ENCODE peak calls at places on chromosomes 3 and 15, in ten cellular contexts. One of them, this sample, is unnamed.

GRCh38 chr3:67998222-67998760 is 343.9 kb upstream of the SUCLG2 start:
- DNase-seq in effector memory CD8-positive, alpha-beta T cell: no peak
- DNase-seq in foreskin fibroblast: no peak
- DNase-seq in amygdala: no peak
- DNase-seq in HT-29: no peak
- DNase-seq in left colon: no peak
- DNase-seq in Right ventricle myocardium superior: no peak
- DNase-seq in CD4-positive, alpha-beta memory T cell: no peak
- DNase-seq in kidney tubule cell: no peak
- DNase-seq in germinal center: no peak
- DNase-seq in this sample: no peak

GRCh38 chr3:11438636-11439035 is 166.4 kb downstream of the ATG7 start:
- DNase-seq in HT-29: no peak
- DNase-seq in kidney tubule cell: peak
- DNase-seq in foreskin fibroblast: no peak
- DNase-seq in effector memory CD8-positive, alpha-beta T cell: no peak
- DNase-seq in Right ventricle myocardium superior: no peak
- DNase-seq in amygdala: no peak
- DNase-seq in CD4-positive, alpha-beta memory T cell: no peak
- DNase-seq in germinal center: no peak
- DNase-seq in left colon: no peak
- DNase-seq in this sample: peak

GRCh38 chr15:41806291-41807181 is 21.4 kb upstream of the JMJD7 start:
- DNase-seq in Right ventricle myocardium superior: peak
- DNase-seq in foreskin fibroblast: no peak
- DNase-seq in effector memory CD8-positive, alpha-beta T cell: no peak
- DNase-seq in HT-29: peak
- DNase-seq in germinal center: no peak
- DNase-seq in CD4-positive, alpha-beta memory T cell: no peak
- DNase-seq in kidney tubule cell: peak
- DNase-seq in left colon: no peak
- DNase-seq in amygdala: no peak
- DNase-seq in this sample: peak

GRCh38 chr3:127114337-127115070 is 78.4 kb upstream of the PRR23E start:
- DNase-seq in CD4-positive, alpha-beta memory T cell: no peak
- DNase-seq in HT-29: no peak
- DNase-seq in kidney tubule cell: no peak
- DNase-seq in foreskin fibroblast: no peak
- DNase-seq in Right ventricle myocardium superior: no peak
- DNase-seq in amygdala: no peak
- DNase-seq in left colon: no peak
- DNase-seq in effector memory CD8-positive, alpha-beta T cell: no peak
- DNase-seq in germinal center: no peak
- DNase-seq in this sample: no peak

GRCh38 chr3:56957520-56957919 is 102.9 kb upstream of the SPATA12 start:
- DNase-seq in foreskin fibroblast: no peak
- DNase-seq in kidney tubule cell: no peak
- DNase-seq in effector memory CD8-positive, alpha-beta T cell: no peak
- DNase-seq in Right ventricle myocardium superior: no peak
- DNase-seq in CD4-positive, alpha-beta memory T cell: no peak
- DNase-seq in germinal center: no peak
- DNase-seq in HT-29: no peak
- DNase-seq in left colon: no peak
- DNase-seq in amygdala: no peak
- DNase-seq in this sample: no peak

GRCh38 chr3:158770254-158771017 is 31.4 kb upstream of the MFSD1 start:
- DNase-seq in germinal center: no peak
- DNase-seq in Right ventricle myocardium superior: no peak
- DNase-seq in HT-29: no peak
- DNase-seq in effector memory CD8-positive, alpha-beta T cell: no peak
- DNase-seq in kidney tubule cell: peak
- DNase-seq in amygdala: no peak
- DNase-seq in CD4-positive, alpha-beta memory T cell: no peak
- DNase-seq in foreskin fibroblast: peak
- DNase-seq in left colon: no peak
- DNase-seq in this sample: peak

GRCh38 chr3:53975382-53975781 is 83.7 kb upstream of the SELENOK start:
- DNase-seq in Right ventricle myocardium superior: no peak
- DNase-seq in HT-29: no peak
- DNase-seq in effector memory CD8-positive, alpha-beta T cell: no peak
- DNase-seq in kidney tubule cell: no peak
- DNase-seq in left colon: no peak
- DNase-seq in amygdala: no peak
- DNase-seq in CD4-positive, alpha-beta memory T cell: no peak
- DNase-seq in foreskin fibroblast: no peak
- DNase-seq in germinal center: no peak
- DNase-seq in this sample: no peak

GRCh38 chr3:182920515-182921084 is 59.7 kb downstream of the DCUN1D1 start:
- DNase-seq in germinal center: no peak
- DNase-seq in Right ventricle myocardium superior: no peak
- DNase-seq in foreskin fibroblast: peak
- DNase-seq in left colon: no peak
- DNase-seq in CD4-positive, alpha-beta memory T cell: no peak
- DNase-seq in amygdala: no peak
- DNase-seq in kidney tubule cell: peak
- DNase-seq in HT-29: peak
- DNase-seq in effector memory CD8-positive, alpha-beta T cell: no peak
- DNase-seq in this sample: no peak

GRCh38 chr3:25834346-25834745 is 44.5 kb downstream of the OXSM start:
- DNase-seq in CD4-positive, alpha-beta memory T cell: no peak
- DNase-seq in left colon: no peak
- DNase-seq in Right ventricle myocardium superior: no peak
- DNase-seq in kidney tubule cell: no peak
- DNase-seq in foreskin fibroblast: no peak
- DNase-seq in effector memory CD8-positive, alpha-beta T cell: no peak
- DNase-seq in germinal center: no peak
- DNase-seq in amygdala: no peak
- DNase-seq in HT-29: no peak
- DNase-seq in this sample: no peak

GRCh38 chr3:197854596-197855343 is 63.7 kb downstream of the LRCH3 start:
- DNase-seq in effector memory CD8-positive, alpha-beta T cell: no peak
- DNase-seq in Right ventricle myocardium superior: no peak
- DNase-seq in HT-29: peak
- DNase-seq in kidney tubule cell: peak
- DNase-seq in CD4-positive, alpha-beta memory T cell: no peak
- DNase-seq in foreskin fibroblast: peak
- DNase-seq in germinal center: no peak
- DNase-seq in left colon: no peak
- DNase-seq in amygdala: no peak
- DNase-seq in this sample: peak

GRCh38 chr3:194687638-194688206 is 2.0 kb downstream of the FAM43A start:
- DNase-seq in CD4-positive, alpha-beta memory T cell: peak
- DNase-seq in kidney tubule cell: peak
- DNase-seq in effector memory CD8-positive, alpha-beta T cell: peak
- DNase-seq in germinal center: peak
- DNase-seq in left colon: peak
- DNase-seq in amygdala: no peak
- DNase-seq in Right ventricle myocardium superior: peak
- DNase-seq in foreskin fibroblast: peak
- DNase-seq in HT-29: peak
- DNase-seq in this sample: no peak

This sample was measured in HT1080.